ENCODE peak calls at places on chromosomes 2 and 18, in nine cellular contexts. One of them, this sample, is unnamed.

GRCh38 chr2:20291846-20292408 is 58.7 kb downstream of the PUM2 start:
- DNase-seq in mesothelial cell of epicardium: no peak
- DNase-seq in NCI-H1092 treated with DMSO at 0.1 percent for 48 hours: no peak
- DNase-seq in NCI-H774: no peak
- DNase-seq in T-helper 2 cell: no peak
- DNase-seq in ovary: no peak
- DNase-seq in activated CD4-positive, alpha-beta T cell treated with anti-CD3 and anti-CD28 coated beads for 4 hours: no peak
- DNase-seq in Peyer's patch: no peak
- DNase-seq in A172: peak; percentile 10
- DNase-seq in this sample: no peak

GRCh38 chr2:232522014-232522854 is 2.0 kb downstream of the PRSS56 start:
- DNase-seq in ovary: peak; percentile 64
- DNase-seq in mesothelial cell of epicardium: peak; percentile 61
- DNase-seq in Peyer's patch: peak; percentile 78
- DNase-seq in A172: no peak
- DNase-seq in activated CD4-positive, alpha-beta T cell treated with anti-CD3 and anti-CD28 coated beads for 4 hours: peak; percentile 71
- DNase-seq in NCI-H1092 treated with DMSO at 0.1 percent for 48 hours: no peak
- DNase-seq in T-helper 2 cell: peak; percentile 45
- DNase-seq in NCI-H774: no peak
- DNase-seq in this sample: no peak

GRCh38 chr2:127675335-127676261 is at the start of gene LIMS2:
- DNase-seq in Peyer's patch: peak; percentile 51
- DNase-seq in NCI-H1092 treated with DMSO at 0.1 percent for 48 hours: peak; percentile 5
- DNase-seq in A172: peak; percentile 49
- DNase-seq in NCI-H774: no peak
- DNase-seq in ovary: no peak
- DNase-seq in T-helper 2 cell: no peak
- DNase-seq in activated CD4-positive, alpha-beta T cell treated with anti-CD3 and anti-CD28 coated beads for 4 hours: no peak
- DNase-seq in mesothelial cell of epicardium: no peak
- DNase-seq in this sample: peak; percentile 86

GRCh38 chr2:240393831-240394410 is 41.5 kb upstream of the GPC1 start:
- DNase-seq in T-helper 2 cell: no peak
- DNase-seq in ovary: no peak
- DNase-seq in activated CD4-positive, alpha-beta T cell treated with anti-CD3 and anti-CD28 coated beads for 4 hours: no peak
- DNase-seq in NCI-H1092 treated with DMSO at 0.1 percent for 48 hours: no peak
- DNase-seq in A172: no peak
- DNase-seq in Peyer's patch: peak; percentile 34
- DNase-seq in mesothelial cell of epicardium: no peak
- DNase-seq in NCI-H774: no peak
- DNase-seq in this sample: no peak

GRCh38 chr2:235268535-235268934 is 225.3 kb upstream of the AGAP1 start:
- DNase-seq in mesothelial cell of epicardium: no peak
- DNase-seq in ovary: no peak
- DNase-seq in NCI-H1092 treated with DMSO at 0.1 percent for 48 hours: no peak
- DNase-seq in A172: peak; percentile 45
- DNase-seq in Peyer's patch: no peak
- DNase-seq in T-helper 2 cell: no peak
- DNase-seq in activated CD4-positive, alpha-beta T cell treated with anti-CD3 and anti-CD28 coated beads for 4 hours: no peak
- DNase-seq in NCI-H774: no peak
- DNase-seq in this sample: no peak

GRCh38 chr2:158893474-158893873 is 75.0 kb upstream of the TANC1 start:
- DNase-seq in A172: no peak
- DNase-seq in NCI-H774: no peak
- DNase-seq in NCI-H1092 treated with DMSO at 0.1 percent for 48 hours: no peak
- DNase-seq in ovary: no peak
- DNase-seq in activated CD4-positive, alpha-beta T cell treated with anti-CD3 and anti-CD28 coated beads for 4 hours: no peak
- DNase-seq in T-helper 2 cell: no peak
- DNase-seq in mesothelial cell of epicardium: no peak
- DNase-seq in Peyer's patch: no peak
- DNase-seq in this sample: no peak

GRCh38 chr18:58353581-58353980 is 275.3 kb downstream of the ALPK2 start:
- DNase-seq in T-helper 2 cell: no peak
- DNase-seq in NCI-H1092 treated with DMSO at 0.1 percent for 48 hours: no peak
- DNase-seq in A172: no peak
- DNase-seq in NCI-H774: no peak
- DNase-seq in mesothelial cell of epicardium: no peak
- DNase-seq in Peyer's patch: no peak
- DNase-seq in ovary: no peak
- DNase-seq in activated CD4-positive, alpha-beta T cell treated with anti-CD3 and anti-CD28 coated beads for 4 hours: no peak
- DNase-seq in this sample: no peak

GRCh38 chr2:70934981-70935380 is 719 bp upstream of the ATP6V1B1 start:
- DNase-seq in A172: no peak
- DNase-seq in activated CD4-positive, alpha-beta T cell treated with anti-CD3 and anti-CD28 coated beads for 4 hours: no peak
- DNase-seq in ovary: no peak
- DNase-seq in Peyer's patch: no peak
- DNase-seq in T-helper 2 cell: no peak
- DNase-seq in NCI-H774: no peak
- DNase-seq in NCI-H1092 treated with DMSO at 0.1 percent for 48 hours: no peak
- DNase-seq in mesothelial cell of epicardium: no peak
- DNase-seq in this sample: peak; percentile 32

GRCh38 chr18:78407456-78407823 is 572.2 kb upstream of the SALL3 start:
- DNase-seq in NCI-H1092 treated with DMSO at 0.1 percent for 48 hours: peak; percentile 88
- DNase-seq in ovary: no peak
- DNase-seq in T-helper 2 cell: peak; percentile 4
- DNase-seq in Peyer's patch: no peak
- DNase-seq in NCI-H774: peak; percentile 76
- DNase-seq in activated CD4-positive, alpha-beta T cell treated with anti-CD3 and anti-CD28 coated beads for 4 hours: no peak
- DNase-seq in A172: no peak
- DNase-seq in mesothelial cell of epicardium: no peak
- DNase-seq in this sample: no peak

GRCh38 chr18:13617826-13618515 is 108.4 kb downstream of the FAM210A start:
- DNase-seq in NCI-H774: no peak
- DNase-seq in ovary: no peak
- DNase-seq in activated CD4-positive, alpha-beta T cell treated with anti-CD3 and anti-CD28 coated beads for 4 hours: no peak
- DNase-seq in NCI-H1092 treated with DMSO at 0.1 percent for 48 hours: no peak
- DNase-seq in A172: no peak
- DNase-seq in mesothelial cell of epicardium: no peak
- DNase-seq in Peyer's patch: no peak
- DNase-seq in T-helper 2 cell: no peak
- DNase-seq in this sample: no peak

GRCh38 chr2:23246992-23247683 is 137.8 kb upstream of the KLHL29 start:
- DNase-seq in ovary: no peak
- DNase-seq in T-helper 2 cell: no peak
- DNase-seq in Peyer's patch: no peak
- DNase-seq in mesothelial cell of epicardium: no peak
- DNase-seq in A172: no peak
- DNase-seq in activated CD4-positive, alpha-beta T cell treated with anti-CD3 and anti-CD28 coated beads for 4 hours: no peak
- DNase-seq in NCI-H774: peak; percentile 29
- DNase-seq in NCI-H1092 treated with DMSO at 0.1 percent for 48 hours: no peak
- DNase-seq in this sample: no peak

GRCh38 chr2:45394842-45395241 is 216.2 kb downstream of the SRBD1 start:
- DNase-seq in activated CD4-positive, alpha-beta T cell treated with anti-CD3 and anti-CD28 coated beads for 4 hours: no peak
- DNase-seq in NCI-H1092 treated with DMSO at 0.1 percent for 48 hours: no peak
- DNase-seq in Peyer's patch: no peak
- DNase-seq in A172: no peak
- DNase-seq in ovary: no peak
- DNase-seq in mesothelial cell of epicardium: no peak
- DNase-seq in NCI-H774: no peak
- DNase-seq in T-helper 2 cell: no peak
- DNase-seq in this sample: no peak

GRCh38 chr18:39870586-39870985 is 2084.4 kb upstream of the PIK3C3 start:
- DNase-seq in NCI-H1092 treated with DMSO at 0.1 percent for 48 hours: no peak
- DNase-seq in T-helper 2 cell: no peak
- DNase-seq in NCI-H774: no peak
- DNase-seq in ovary: no peak
- DNase-seq in mesothelial cell of epicardium: no peak
- DNase-seq in Peyer's patch: no peak
- DNase-seq in activated CD4-positive, alpha-beta T cell treated with anti-CD3 and anti-CD28 coated beads for 4 hours: no peak
- DNase-seq in A172: no peak
- DNase-seq in this sample: no peak

GRCh38 chr2:30713698-30714097 is 93.5 kb downstream of the CAPN13 start:
- DNase-seq in A172: no peak
- DNase-seq in NCI-H1092 treated with DMSO at 0.1 percent for 48 hours: no peak
- DNase-seq in NCI-H774: no peak
- DNase-seq in activated CD4-positive, alpha-beta T cell treated with anti-CD3 and anti-CD28 coated beads for 4 hours: no peak
- DNase-seq in ovary: no peak
- DNase-seq in T-helper 2 cell: no peak
- DNase-seq in Peyer's patch: no peak
- DNase-seq in mesothelial cell of epicardium: no peak
- DNase-seq in this sample: no peak

GRCh38 chr18:55522011-55522410 is 66.0 kb downstream of the TCF4 start:
- DNase-seq in NCI-H1092 treated with DMSO at 0.1 percent for 48 hours: no peak
- DNase-seq in activated CD4-positive, alpha-beta T cell treated with anti-CD3 and anti-CD28 coated beads for 4 hours: no peak
- DNase-seq in ovary: peak; percentile 34
- DNase-seq in Peyer's patch: no peak
- DNase-seq in T-helper 2 cell: peak; percentile 26
- DNase-seq in A172: no peak
- DNase-seq in NCI-H774: no peak
- DNase-seq in mesothelial cell of epicardium: no peak
- DNase-seq in this sample: no peak

GRCh38 chr2:152847067-152847466 is 128.6 kb downstream of the ARL6IP6 start:
- DNase-seq in NCI-H774: no peak
- DNase-seq in NCI-H1092 treated with DMSO at 0.1 percent for 48 hours: no peak
- DNase-seq in Peyer's patch: no peak
- DNase-seq in A172: peak; percentile 42
- DNase-seq in T-helper 2 cell: no peak
- DNase-seq in activated CD4-positive, alpha-beta T cell treated with anti-CD3 and anti-CD28 coated beads for 4 hours: no peak
- DNase-seq in mesothelial cell of epicardium: no peak
- DNase-seq in ovary: no peak
- DNase-seq in this sample: no peak

GRCh38 chr2:218898109-218898878 is 17.6 kb downstream of the WNT10A start:
- DNase-seq in ovary: peak; percentile 69
- DNase-seq in activated CD4-positive, alpha-beta T cell treated with anti-CD3 and anti-CD28 coated beads for 4 hours: peak; percentile 81
- DNase-seq in A172: no peak
- DNase-seq in NCI-H1092 treated with DMSO at 0.1 percent for 48 hours: no peak
- DNase-seq in mesothelial cell of epicardium: peak; percentile 72
- DNase-seq in T-helper 2 cell: peak; percentile 59
- DNase-seq in NCI-H774: peak; percentile 24
- DNase-seq in Peyer's patch: peak; percentile 83
- DNase-seq in this sample: peak; percentile 96

GRCh38 chr2:238513346-238513745 is 86.6 kb downstream of the ASB1 start:
- DNase-seq in NCI-H774: peak; percentile 33
- DNase-seq in ovary: no peak
- DNase-seq in Peyer's patch: peak; percentile 34
- DNase-seq in activated CD4-positive, alpha-beta T cell treated with anti-CD3 and anti-CD28 coated beads for 4 hours: no peak
- DNase-seq in A172: peak; percentile 52
- DNase-seq in T-helper 2 cell: peak; percentile 30
- DNase-seq in mesothelial cell of epicardium: no peak
- DNase-seq in NCI-H1092 treated with DMSO at 0.1 percent for 48 hours: peak; percentile 4
- DNase-seq in this sample: no peak

GRCh38 chr2:129001926-129002325 is 683.3 kb upstream of the HS6ST1 start:
- DNase-seq in mesothelial cell of epicardium: no peak
- DNase-seq in NCI-H774: no peak
- DNase-seq in NCI-H1092 treated with DMSO at 0.1 percent for 48 hours: no peak
- DNase-seq in ovary: no peak
- DNase-seq in activated CD4-positive, alpha-beta T cell treated with anti-CD3 and anti-CD28 coated beads for 4 hours: no peak
- DNase-seq in Peyer's patch: no peak
- DNase-seq in A172: no peak
- DNase-seq in T-helper 2 cell: no peak
- DNase-seq in this sample: no peak

This sample was measured in lower leg skin.